ENCODE peak calls at places on chromosomes 7 and 10, in six cellular contexts. T is mammary epithelial cell, I is pancreas, S is lung, B is body of pancreas, Z is stomach. Y is an unnamed sample. For H3K4me1, the result is how much of the 10 kb centered on the place peaks cover.

GRCh38 chr10:127991543-127992255 is 84.8 kb downstream of the PTPRE start:
- DNase-seq in T (no peak), I (no peak), S (no peak), B (no peak), Z (no peak), Y (peak)

GRCh38 chr7:69708857-69709256 is 110.6 kb downstream of the AUTS2 start:
- DNase-seq in T (no peak), I (no peak), S (no peak), B (no peak), Z (no peak), Y (no peak)

GRCh38 chr10:119896061-119896655 is 3.6 kb downstream of the SEC23IP start:
- DNase-seq in T (peak), I (no peak), S (no peak), B (peak), Z (peak), Y (no peak)

GRCh38 chr7:25714013-25714412 is 438.0 kb upstream of the NFE2L3 start:
- DNase-seq in T (no peak), I (no peak), S (no peak), B (no peak), Z (no peak), Y (no peak)

GRCh38 chr7:5423272-5423843 is at the start of gene TNRC18:
- DNase-seq in T (no peak), I (peak), S (peak), B (no peak), Z (peak), Y (peak)

GRCh38 chr10:4246881-4247358 is 461.9 kb upstream of the KLF6 start:
- DNase-seq in T (peak), I (no peak), S (no peak), B (no peak), Z (no peak), Y (no peak)

GRCh38 chr10:12287772-12288171 is 61.6 kb upstream of the CAMK1D start:
- DNase-seq in T (peak), I (no peak), S (no peak), B (no peak), Z (no peak), Y (no peak)

GRCh38 chr10:26890956-26891355 is 30.2 kb upstream of the ABI1 start:
- DNase-seq in T (peak), I (no peak), S (peak), B (peak), Z (peak), Y (no peak)

GRCh38 chr7:875051-875450 is 1.3 kb upstream of the GET4 start:
- DNase-seq in T (no peak), I (no peak), S (no peak), B (no peak), Z (no peak), Y (no peak)

GRCh38 chr10:100562806-100563293 is 27.1 kb downstream of the HIF1AN start:
- DNase-seq in T (peak), I (peak), S (no peak), B (peak), Z (no peak), Y (no peak)

GRCh38 chr7:24500599-24501451 is 72.4 kb upstream of the PALS2 start:
- DNase-seq in T (no peak), I (no peak), S (no peak), B (no peak), Z (no peak), Y (no peak)

GRCh38 chr10:6665847-6666246 is 85.8 kb upstream of the PRKCQ start:
- DNase-seq in T (no peak), I (no peak), S (no peak), B (no peak), Z (no peak), Y (no peak)

GRCh38 chr10:129580010-129580409 is 113.0 kb downstream of the MGMT start:
- DNase-seq in T (no peak), I (no peak), S (no peak), B (no peak), Z (no peak), Y (no peak)

GRCh38 chr7:80218723-80219122 is 84.1 kb downstream of the GNAI1 start:
- DNase-seq in T (peak), I (no peak), S (no peak), B (no peak), Z (no peak), Y (no peak)

GRCh38 chr7:158431941-158432347 is 155.7 kb downstream of the PTPRN2 start:
- DNase-seq in T (peak), I (no peak), S (peak), B (peak), Z (peak), Y (peak)

GRCh38 chr7:7178906-7179305 is 3.4 kb upstream of the C1GALT1 start:
- DNase-seq in T (peak), I (no peak), S (no peak), B (no peak), Z (no peak), Y (no peak)

GRCh38 chr10:97468162-97468561 is 22.2 kb downstream of the ZDHHC16 start:
- DNase-seq in T (peak), I (no peak), S (no peak), B (no peak), Z (peak), Y (no peak)

GRCh38 chr7:48040944-48041664 is 5.8 kb downstream of the C7orf57 start:
- DNase-seq in T (peak), I (no peak), S (no peak), B (no peak), Z (no peak), Y (no peak)

GRCh38 chr7:68925241-68925640 is 673.0 kb upstream of the AUTS2 start:
- DNase-seq in T (no peak), I (no peak), S (no peak), B (no peak), Z (no peak), Y (no peak)

GRCh38 chr10:34711500-34711899 is 103.6 kb downstream of the PARD3 start:
- DNase-seq in T (no peak), I (no peak), S (no peak), B (no peak), Z (no peak), Y (no peak)

GRCh38 chr10:64574371-64574770 is 1053.2 kb downstream of the REEP3 start:
- DNase-seq in T (no peak), I (no peak), S (no peak), B (peak), Z (peak), Y (no peak)

GRCh38 chr7:47504546-47505316 is 77.2 kb downstream of the TNS3 start:
- DNase-seq in T (no peak), I (no peak), S (no peak), B (no peak), Z (no peak), Y (no peak)

GRCh38 chr10:130074639-130075038 is 36.0 kb downstream of the C10orf143 start:
- DNase-seq in T (no peak), I (no peak), S (no peak), B (no peak), Z (no peak), Y (no peak)

GRCh38 chr10:86073199-86073977 is 293.2 kb downstream of the GRID1 start:
- DNase-seq in T (no peak), I (no peak), S (no peak), B (no peak), Z (peak), Y (no peak)

GRCh38 chr7:74656421-74656910 is 1.1 kb upstream of the GTF2I start:
- DNase-seq in T (peak), I (peak), S (peak), B (peak), Z (peak), Y (peak)

GRCh38 chr10:114632869-114633715 is 25.0 kb downstream of the ABLIM1 start:
- DNase-seq in T (peak), I (no peak), S (peak), B (peak), Z (no peak), Y (peak)

GRCh38 chr10:13633689-13634088 is 46.9 kb downstream of the PRPF18 start:
- DNase-seq in T (no peak), I (no peak), S (no peak), B (peak), Z (no peak), Y (peak)

GRCh38 chr7:128831994-128832879 is 2.0 kb downstream of the FLNC start:
- DNase-seq in T (no peak), I (peak), S (no peak), B (no peak), Z (no peak), Y (peak)

GRCh38 chr10:15169555-15170407 is 1.3 kb upstream of the NMT2 start:
- DNase-seq in T (no peak), I (no peak), S (no peak), B (no peak), Z (no peak), Y (peak)

GRCh38 chr7:99752354-99752753 is 17.4 kb upstream of the CYP3A7 start:
- DNase-seq in T (no peak), I (no peak), S (no peak), B (peak), Z (peak), Y (no peak)

GRCh38 chr10:124339951-124340760 is 78.6 kb downstream of the OAT start:
- DNase-seq in T (peak), I (no peak), S (no peak), B (no peak), Z (peak), Y (no peak)

GRCh38 chr7:19400771-19401254 is 255.6 kb upstream of the FERD3L start:
- DNase-seq in T (no peak), I (no peak), S (no peak), B (no peak), Z (no peak), Y (no peak)

GRCh38 chr7:148637094-148637493 is 46.5 kb downstream of the C7orf33 start:
- DNase-seq in T (no peak), I (no peak), S (no peak), B (no peak), Z (no peak), Y (no peak)

GRCh38 chr10:100993986-100994708 is 5.5 kb upstream of the LZTS2 start:
- DNase-seq in T (no peak), I (no peak), S (no peak), B (no peak), Z (no peak), Y (peak)

GRCh38 chr10:31399631-31400030 is 80.6 kb downstream of the ZEB1 start:
- DNase-seq in T (peak), I (no peak), S (no peak), B (no peak), Z (no peak), Y (no peak)
- H3K4me1 ChIP-seq in T (under half), I (under half), S (under half), B (under half), Z (under half), Y (under half)

GRCh38 chr7:14351167-14351566 is 361.7 kb upstream of the ETV1 start:
- DNase-seq in T (no peak), I (no peak), S (no peak), B (no peak), Z (no peak), Y (no peak)
- TF ChIP-seq CTCF in T (no peak), I (no peak), S (no peak), B (no peak), Z (no peak), Y (no peak)

GRCh38 chr7:122416316-122416925 is 111.9 kb upstream of the FEZF1 start:
- DNase-seq in T (no peak), I (no peak), S (no peak), B (no peak), Z (no peak), Y (no peak)
- H3K4me1 ChIP-seq in T (under half), I (under half), S (under half), B (under half), Z (under half), Y (under half)

DNA sequence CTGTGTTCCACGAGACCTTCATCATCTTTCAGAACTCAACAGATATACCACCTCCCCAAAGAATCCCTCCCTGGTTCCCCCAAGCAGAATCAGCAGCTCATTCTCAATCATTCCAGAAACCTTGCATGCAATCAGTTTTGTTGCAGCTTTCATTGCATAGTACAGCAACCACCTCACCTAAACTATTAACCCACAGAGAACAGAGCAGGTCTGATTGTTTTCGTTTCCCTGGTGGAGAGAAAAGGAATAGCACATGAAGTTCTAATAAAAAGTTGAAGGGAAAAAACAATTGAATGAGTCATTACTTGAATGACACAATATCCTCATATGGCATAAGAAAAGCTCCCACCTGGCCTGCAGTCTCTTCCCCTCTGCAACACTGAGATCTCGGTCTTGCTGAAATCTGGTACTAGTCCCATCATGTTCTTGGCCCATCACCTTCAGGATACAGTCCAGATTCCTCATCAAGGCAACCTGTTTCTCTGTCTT is 147.1 kb upstream of the GDF10 start:
- DNase-seq in T (peak), I (no peak), S (no peak), B (no peak), Z (no peak), Y (no peak)
- TF ChIP-seq CTCF in T (peak), I (peak), S (no peak), B (peak), Z (no peak), Y (no peak)

DNA sequence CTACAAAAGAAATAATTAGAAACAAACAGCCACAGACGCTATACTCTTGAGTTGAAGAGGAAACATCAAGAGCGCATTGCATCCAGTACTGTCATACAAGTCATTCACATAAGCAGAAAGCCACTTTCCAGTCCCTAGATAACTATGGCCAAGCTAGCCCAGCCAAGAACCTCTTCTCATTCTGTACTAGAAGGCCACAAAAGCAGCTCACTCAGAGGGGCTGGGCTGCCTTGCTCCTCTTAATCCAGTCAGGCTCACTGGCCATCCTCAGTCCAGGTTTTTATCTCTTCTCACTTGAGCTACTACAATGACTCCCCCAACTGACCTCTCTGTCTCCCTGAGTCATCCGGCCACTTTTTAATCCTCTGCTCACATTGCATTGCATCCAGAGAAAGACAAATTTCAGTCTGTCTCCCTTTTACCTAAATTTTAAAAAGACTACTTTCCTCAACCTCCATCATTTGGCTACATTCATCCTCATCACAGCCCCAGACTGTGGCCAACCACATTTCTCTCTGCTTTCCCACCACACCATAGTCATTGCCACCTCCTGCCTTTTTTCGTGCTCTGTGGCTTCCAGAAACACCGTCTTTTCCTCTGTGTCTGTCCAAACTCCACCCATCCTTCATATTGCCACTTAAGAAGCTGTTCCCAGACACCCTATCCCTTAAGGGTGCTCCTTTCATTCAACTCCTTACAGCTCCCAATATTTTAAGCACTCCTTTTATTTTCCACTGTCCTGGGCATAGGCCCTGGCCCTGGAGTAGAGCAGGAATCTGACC is 25.0 kb downstream of the PPP1R3C start:
- DNase-seq in T (no peak), I (no peak), S (no peak), B (no peak), Z (no peak), Y (no peak)
- H3K4me1 ChIP-seq in T (under half), I (under half), S (under half), B (under half), Z (under half), Y (half or more)

GRCh38 chr10:48659790-48660189 is 24.9 kb upstream of the WDFY4 start:
- DNase-seq in T (no peak), I (no peak), S (no peak), B (no peak), Z (no peak), Y (no peak)
- TF ChIP-seq CTCF in T (peak), I (no peak), S (no peak), B (no peak), Z (no peak), Y (no peak)

GRCh38 chr10:102246261-102246660 is 929 bp downstream of the GBF1 start:
- DNase-seq in T (peak), I (no peak), S (no peak), B (no peak), Z (no peak), Y (no peak)
- H3K4me1 ChIP-seq in T (under half), I (under half), S (under half), B (half or more), Z (under half), Y (under half)

GRCh38 chr7:93926800-93927199 is 5.3 kb downstream of the GNG11 start:
- DNase-seq in T (no peak), I (no peak), S (no peak), B (no peak), Z (no peak), Y (no peak)
- TF ChIP-seq CTCF in T (no peak), I (no peak), S (no peak), B (no peak), Z (no peak), Y (no peak)

DNA sequence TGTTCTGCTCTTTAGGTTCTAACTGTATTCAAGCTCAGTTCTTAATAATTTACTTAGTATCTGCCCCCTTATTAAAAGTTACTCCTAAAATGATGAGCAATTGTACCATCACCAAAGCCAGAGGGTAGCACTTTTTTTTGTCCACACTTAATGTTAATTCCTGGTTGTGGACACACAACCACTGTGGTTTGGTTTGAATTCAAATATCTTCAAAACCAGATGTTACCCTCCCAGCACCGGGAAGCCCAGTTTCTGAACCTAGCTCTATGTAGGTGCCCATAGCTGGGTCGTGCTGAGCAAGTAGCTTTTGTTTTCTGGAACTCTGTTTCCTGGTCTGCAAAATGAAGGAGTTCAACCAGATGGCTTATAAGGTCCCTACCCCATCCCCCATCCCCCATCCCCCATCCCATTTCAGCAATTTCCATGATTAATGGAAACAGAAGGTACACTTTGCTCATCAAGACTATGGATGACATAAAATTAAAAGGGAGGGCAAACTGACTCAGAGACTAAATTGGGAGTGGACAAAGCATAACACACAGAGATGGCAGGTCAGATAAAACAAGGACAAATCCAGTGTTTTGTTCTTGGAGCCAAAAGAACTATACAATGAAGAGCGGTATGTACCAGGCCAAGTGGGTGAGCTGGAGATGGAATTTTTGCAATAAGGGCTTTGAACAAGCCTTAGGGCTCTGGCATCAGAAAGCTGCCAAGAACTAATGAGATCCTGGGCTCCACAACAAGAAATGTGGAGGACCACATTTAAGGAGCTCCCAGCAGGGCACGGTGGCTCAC is 56.7 kb downstream of the DLG5 start:
- DNase-seq in T (peak), I (no peak), S (no peak), B (no peak), Z (no peak), Y (no peak)
- H3K4me1 ChIP-seq in T (half or more), I (under half), S (under half), B (under half), Z (under half), Y (half or more)

GRCh38 chr7:23210502-23210901 is 28.7 kb downstream of the NUP42 start:
- DNase-seq in T (no peak), I (no peak), S (no peak), B (peak), Z (no peak), Y (no peak)
- TF ChIP-seq CTCF in T (no peak), I (no peak), S (no peak), B (no peak), Z (no peak), Y (no peak)